ENCODE peak calls at places on chromosomes 7 and 10, in five cellular contexts. One of them, this sample, is unnamed.
A peak's percentile ranks its signal among the peaks of the same experiment; 100 is the strongest.

GRCh38 chr10:59678884-59679301 is 30.8 kb downstream of the SLC16A9 start:
- DNase-seq in cardiac fibroblast: peak; percentile 76
- DNase-seq in HT1080: peak; percentile 43
- DNase-seq in activated T-helper 1 cell treated with anti-CD3 and anti-CD28 coated beads, Interleukin-2, amount 50 U/mL, for 16 hours: no peak
- DNase-seq in adipocyte: peak; percentile 2
- DNase-seq in this sample: no peak

GRCh38 chr10:61188691-61189090 is 244.7 kb upstream of the RHOBTB1 start:
- DNase-seq in activated T-helper 1 cell treated with anti-CD3 and anti-CD28 coated beads, Interleukin-2, amount 50 U/mL, for 16 hours: no peak
- DNase-seq in cardiac fibroblast: no peak
- DNase-seq in HT1080: no peak
- DNase-seq in adipocyte: no peak
- DNase-seq in this sample: no peak

GRCh38 chr7:80401708-80402107 is 110.2 kb downstream of the GNAT3 start:
- DNase-seq in HT1080: peak; percentile 17
- DNase-seq in cardiac fibroblast: no peak
- DNase-seq in activated T-helper 1 cell treated with anti-CD3 and anti-CD28 coated beads, Interleukin-2, amount 50 U/mL, for 16 hours: no peak
- DNase-seq in adipocyte: no peak
- DNase-seq in this sample: no peak

GRCh38 chr10:30270247-30270646 is 78.8 kb downstream of the MTPAP start:
- DNase-seq in cardiac fibroblast: peak; percentile 18
- DNase-seq in HT1080: no peak
- DNase-seq in adipocyte: peak; percentile 74
- DNase-seq in activated T-helper 1 cell treated with anti-CD3 and anti-CD28 coated beads, Interleukin-2, amount 50 U/mL, for 16 hours: no peak
- DNase-seq in this sample: no peak

GRCh38 chr10:24240001-24240751 is 31.2 kb downstream of the KIAA1217 start:
- DNase-seq in activated T-helper 1 cell treated with anti-CD3 and anti-CD28 coated beads, Interleukin-2, amount 50 U/mL, for 16 hours: no peak
- DNase-seq in adipocyte: no peak
- DNase-seq in HT1080: no peak
- DNase-seq in cardiac fibroblast: peak; percentile 45
- DNase-seq in this sample: no peak

GRCh38 chr10:113665352-113665751 is 1.5 kb upstream of the NRAP start:
- DNase-seq in HT1080: no peak
- DNase-seq in cardiac fibroblast: no peak
- DNase-seq in activated T-helper 1 cell treated with anti-CD3 and anti-CD28 coated beads, Interleukin-2, amount 50 U/mL, for 16 hours: no peak
- DNase-seq in adipocyte: no peak
- DNase-seq in this sample: no peak

GRCh38 chr7:867001-867405 is 9.4 kb upstream of the GET4 start:
- DNase-seq in activated T-helper 1 cell treated with anti-CD3 and anti-CD28 coated beads, Interleukin-2, amount 50 U/mL, for 16 hours: no peak
- DNase-seq in HT1080: no peak
- DNase-seq in adipocyte: no peak
- DNase-seq in cardiac fibroblast: peak; percentile 77
- DNase-seq in this sample: peak; percentile 88

GRCh38 chr7:135333196-135333595 is 99.6 kb downstream of the STRA8 start:
- DNase-seq in activated T-helper 1 cell treated with anti-CD3 and anti-CD28 coated beads, Interleukin-2, amount 50 U/mL, for 16 hours: no peak
- DNase-seq in HT1080: peak; percentile 28
- DNase-seq in cardiac fibroblast: peak; percentile 71
- DNase-seq in adipocyte: no peak
- DNase-seq in this sample: no peak

GRCh38 chr10:71339796-71340589 is 20.9 kb downstream of the SLC29A3 start:
- DNase-seq in activated T-helper 1 cell treated with anti-CD3 and anti-CD28 coated beads, Interleukin-2, amount 50 U/mL, for 16 hours: no peak
- DNase-seq in adipocyte: no peak
- DNase-seq in HT1080: peak; percentile 58
- DNase-seq in cardiac fibroblast: no peak
- DNase-seq in this sample: no peak

GRCh38 chr10:49585387-49585786 is 24.7 kb upstream of the SLC18A3 start:
- DNase-seq in adipocyte: peak; percentile 36
- DNase-seq in activated T-helper 1 cell treated with anti-CD3 and anti-CD28 coated beads, Interleukin-2, amount 50 U/mL, for 16 hours: no peak
- DNase-seq in cardiac fibroblast: peak; percentile 65
- DNase-seq in HT1080: peak; percentile 27
- DNase-seq in this sample: no peak

GRCh38 chr7:19202599-19202998 is 57.4 kb upstream of the FERD3L start:
- DNase-seq in HT1080: no peak
- DNase-seq in adipocyte: no peak
- DNase-seq in activated T-helper 1 cell treated with anti-CD3 and anti-CD28 coated beads, Interleukin-2, amount 50 U/mL, for 16 hours: no peak
- DNase-seq in cardiac fibroblast: no peak
- DNase-seq in this sample: no peak

GRCh38 chr7:101990811-101991418 is 173.5 kb downstream of the CUX1 start:
- DNase-seq in activated T-helper 1 cell treated with anti-CD3 and anti-CD28 coated beads, Interleukin-2, amount 50 U/mL, for 16 hours: no peak
- DNase-seq in adipocyte: no peak
- DNase-seq in cardiac fibroblast: no peak
- DNase-seq in HT1080: no peak
- DNase-seq in this sample: no peak